ENCODE peak calls at places on chromosomes 12 and 14, in nine cellular contexts. V is foreskin fibroblast, U is heart left ventricle, P is nephron progenitor cell, S is cardiac fibroblast, Z is PC-3, G is spleen, H is GM10248, Q is GM06990. I is an unnamed sample.

GRCh38 chr12:124916370-124917134 is 2.1 kb upstream of the UBC start:
- DNase-seq in H (no peak), Q (no peak), G (peak), V (peak), Z (peak), U (peak), P (no peak), S (peak), I (no peak)

GRCh38 chr12:104605685-104606084 is 148.9 kb downstream of the CHST11 start:
- DNase-seq in Z (no peak), U (peak), H (no peak), S (peak), G (no peak), V (peak), Q (no peak), P (no peak), I (no peak)

GRCh38 chr12:91877022-91877421 is 268.6 kb downstream of the BTG1 start:
- DNase-seq in P (no peak), Z (no peak), G (peak), V (peak), U (peak), S (peak), Q (peak), H (peak), I (no peak)

GRCh38 chr12:122946690-122947271 is 19.5 kb downstream of the ABCB9 start:
- DNase-seq in P (no peak), S (peak), H (peak), U (peak), V (peak), Z (peak), G (peak), Q (peak), I (no peak)

GRCh38 chr14:66859063-66859671 is 330.1 kb upstream of the GARIN2 start:
- DNase-seq in H (no peak), U (no peak), P (no peak), S (no peak), Z (no peak), G (no peak), Q (no peak), V (no peak), I (no peak)

GRCh38 chr14:99185436-99186068 is 86.4 kb downstream of the BCL11B start:
- DNase-seq in Q (no peak), U (no peak), G (no peak), P (no peak), H (no peak), V (no peak), S (no peak), Z (no peak), I (no peak)

GRCh38 chr12:8033153-8034044 is 883 bp downstream of the FOXJ2 start:
- DNase-seq in S (peak), U (peak), P (peak), H (peak), Z (peak), V (peak), G (peak), Q (peak), I (peak)

GRCh38 chr14:49636866-49637265 is 1.8 kb upstream of the DNAAF2 start:
- DNase-seq in G (no peak), P (no peak), H (no peak), S (peak), V (no peak), U (no peak), Z (no peak), Q (no peak), I (no peak)

GRCh38 chr12:77914089-77914488 is 83.4 kb downstream of the NAV3 start:
- DNase-seq in P (no peak), G (no peak), Q (no peak), H (no peak), Z (no peak), U (no peak), V (peak), S (peak), I (no peak)

GRCh38 chr14:102945346-102946130 is 23.1 kb downstream of the AMN start:
- DNase-seq in V (peak), Z (no peak), Q (no peak), S (no peak), H (no peak), P (no peak), U (no peak), G (no peak), I (no peak)

GRCh38 chr12:57086951-57087688 is 1.8 kb upstream of the NAB2 start:
- DNase-seq in Q (peak), H (peak), Z (peak), S (peak), P (peak), U (peak), G (peak), V (peak), I (peak)

GRCh38 chr12:48602192-48602989 is 32.5 kb upstream of the LALBA start:
- DNase-seq in G (no peak), H (no peak), S (no peak), Z (no peak), P (no peak), U (no peak), V (peak), Q (no peak), I (no peak)

GRCh38 chr12:10205251-10205807 is 7.3 kb upstream of the GABARAPL1 start:
- DNase-seq in S (no peak), U (no peak), Z (peak), P (no peak), Q (no peak), H (no peak), V (no peak), G (no peak), I (no peak)

GRCh38 chr12:70733385-70733784 is 96.2 kb upstream of the PTPRB start:
- DNase-seq in P (peak), H (peak), Z (peak), Q (no peak), S (peak), V (peak), G (no peak), U (no peak), I (peak)

GRCh38 chr14:104433401-104434213 is 146.0 kb upstream of the C14orf180 start:
- DNase-seq in G (peak), V (no peak), H (no peak), S (no peak), U (no peak), Z (no peak), P (no peak), Q (no peak), I (no peak)

GRCh38 chr12:104718581-104718980 is 239.5 kb downstream of the SLC41A2 start:
- DNase-seq in G (no peak), V (peak), H (no peak), P (no peak), Q (no peak), U (no peak), S (peak), Z (no peak), I (no peak)

GRCh38 chr12:51441583-51441982 is 17.0 kb downstream of the SLC4A8 start:
- DNase-seq in V (peak), P (no peak), H (no peak), S (peak), Q (no peak), G (no peak), U (no peak), Z (no peak), I (no peak)

GRCh38 chr14:36221097-36221496 is 44.6 kb upstream of the PTCSC3 start:
- DNase-seq in Q (no peak), V (no peak), U (no peak), Z (no peak), G (no peak), H (no peak), P (no peak), S (no peak), I (no peak)

GRCh38 chr14:59190372-59190771 is 1.9 kb downstream of the DAAM1 start:
- DNase-seq in U (peak), Q (no peak), S (peak), Z (peak), H (peak), V (peak), P (peak), G (no peak), I (no peak)

GRCh38 chr14:50668008-50668851 is at the start of gene SAV1:
- DNase-seq in U (peak), S (peak), Z (peak), V (peak), H (peak), Q (peak), P (peak), G (peak), I (peak)

GRCh38 chr14:99055816-99056215 is 216.2 kb downstream of the BCL11B start:
- DNase-seq in P (no peak), H (no peak), U (no peak), Z (no peak), Q (no peak), G (no peak), S (no peak), V (no peak), I (no peak)

GRCh38 chr12:121992059-121992879 is 29.4 kb upstream of the BCL7A start:
- DNase-seq in G (no peak), Q (peak), U (no peak), H (peak), S (peak), V (peak), P (no peak), Z (peak), I (no peak)

GRCh38 chr12:9760699-9761406 is at the start of gene CD69:
- DNase-seq in S (no peak), Q (peak), G (peak), U (no peak), V (no peak), P (no peak), H (peak), Z (no peak), I (no peak)

GRCh38 chr14:24861083-24861630 is 188.8 kb downstream of the STXBP6 start:
- DNase-seq in V (peak), G (no peak), S (peak), Z (no peak), Q (no peak), U (no peak), H (no peak), P (no peak), I (no peak)

DNA sequence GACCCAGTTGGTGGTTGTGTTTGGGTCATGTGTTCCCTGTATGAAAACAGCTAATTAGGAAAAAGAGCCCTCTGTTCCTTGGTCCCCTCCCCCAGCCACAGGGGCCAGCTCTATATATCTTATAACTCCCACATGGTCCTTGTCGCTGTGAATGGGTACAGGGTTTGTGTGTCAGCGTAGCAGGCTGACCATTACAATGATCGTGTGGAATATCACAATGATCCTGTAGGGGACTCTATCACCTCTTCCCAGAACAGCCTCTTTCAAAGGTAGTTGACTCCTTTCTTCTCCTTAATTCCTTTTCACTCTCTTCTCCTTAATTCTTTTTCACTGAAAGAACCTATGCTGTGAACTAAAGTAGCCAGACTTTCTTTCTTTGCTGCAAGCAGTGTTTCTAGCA is 51.6 kb upstream of the RIC8B start:
- DNase-seq in Z (no peak), G (no peak), S (no peak), V (no peak), U (no peak), Q (no peak), H (no peak), P (no peak), I (no peak)
- TF ChIP-seq CTCF in Z (peak), G (no peak), S (no peak), V (no peak), U (no peak), Q (no peak), H (no peak), P (no peak), I (no peak)

DNA sequence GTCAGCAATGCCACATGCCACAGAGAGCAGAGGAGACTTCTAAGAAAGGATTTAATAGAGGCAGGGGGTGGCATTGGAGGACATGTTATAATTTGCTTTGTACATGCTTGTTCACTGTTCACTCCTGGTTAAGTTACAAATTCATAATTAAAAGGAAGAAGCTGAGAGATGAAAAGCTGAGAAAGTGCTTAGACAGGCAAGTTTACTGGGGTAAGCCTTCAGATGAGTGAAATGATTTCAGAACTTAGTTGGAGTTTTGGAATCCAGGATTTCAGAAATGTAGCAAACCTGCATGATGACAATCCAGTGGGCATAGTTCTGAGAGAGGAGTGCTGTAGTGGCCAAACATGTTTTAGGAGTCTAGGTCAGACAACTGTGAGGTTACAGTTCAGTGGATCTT is 67.3 kb upstream of the FBXO33 start:
- DNase-seq in Z (no peak), Q (no peak), S (no peak), V (no peak), H (no peak), G (no peak), U (no peak), P (no peak), I (no peak)
- TF ChIP-seq CTCF in Z (no peak), Q (no peak), S (no peak), V (no peak), H (no peak), G (no peak), U (no peak), P (no peak), I (no peak)

GRCh38 chr12:3341594-3341993 is 149.4 kb upstream of the PRMT8 start:
- DNase-seq in Q (no peak), S (no peak), G (peak), Z (no peak), H (no peak), V (no peak), U (peak), P (no peak), I (no peak)

GRCh38 chr12:3336606-3337311 is 154.2 kb upstream of the PRMT8 start:
- DNase-seq in Q (no peak), G (peak), P (no peak), U (peak), V (no peak), Z (peak), H (no peak), S (no peak), I (no peak)

GRCh38 chr12:3339221-3339620 is 151.8 kb upstream of the PRMT8 start:
- DNase-seq in U (no peak), P (no peak), Z (no peak), V (no peak), G (no peak), Q (no peak), H (no peak), S (no peak), I (no peak)

GRCh38 chr12:3337944-3338343 is 153.1 kb upstream of the PRMT8 start:
- DNase-seq in Z (no peak), Q (no peak), V (no peak), S (no peak), G (no peak), P (no peak), H (no peak), U (no peak), I (no peak)

DNA sequence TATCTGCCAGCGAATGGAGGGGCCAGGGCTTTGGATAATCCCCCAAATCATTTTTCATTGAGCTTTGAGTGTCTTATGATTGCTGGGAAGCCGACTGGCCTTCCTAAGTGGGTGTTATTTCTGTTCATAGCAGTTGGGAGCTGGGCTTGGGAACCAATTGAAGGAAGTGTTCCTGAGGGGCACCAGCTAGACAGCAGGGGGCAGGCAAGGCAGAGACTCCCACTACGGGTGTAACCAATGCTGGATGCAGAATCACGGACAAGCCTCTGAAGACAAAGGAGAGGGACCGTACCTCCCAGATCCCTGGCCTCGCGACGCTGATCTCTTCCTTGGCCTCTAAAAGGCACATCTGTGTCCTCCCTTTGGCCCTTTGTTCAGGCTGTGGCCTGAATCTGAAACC is 149.0 kb upstream of the PRMT8 start:
- DNase-seq in V (peak), H (no peak), S (peak), Q (no peak), P (peak), G (peak), U (peak), Z (peak), I (peak)
- TF ChIP-seq CTCF in V (peak), H (no peak), S (peak), Q (peak), P (peak), G (no peak), U (peak), Z (peak), I (peak)

DNA sequence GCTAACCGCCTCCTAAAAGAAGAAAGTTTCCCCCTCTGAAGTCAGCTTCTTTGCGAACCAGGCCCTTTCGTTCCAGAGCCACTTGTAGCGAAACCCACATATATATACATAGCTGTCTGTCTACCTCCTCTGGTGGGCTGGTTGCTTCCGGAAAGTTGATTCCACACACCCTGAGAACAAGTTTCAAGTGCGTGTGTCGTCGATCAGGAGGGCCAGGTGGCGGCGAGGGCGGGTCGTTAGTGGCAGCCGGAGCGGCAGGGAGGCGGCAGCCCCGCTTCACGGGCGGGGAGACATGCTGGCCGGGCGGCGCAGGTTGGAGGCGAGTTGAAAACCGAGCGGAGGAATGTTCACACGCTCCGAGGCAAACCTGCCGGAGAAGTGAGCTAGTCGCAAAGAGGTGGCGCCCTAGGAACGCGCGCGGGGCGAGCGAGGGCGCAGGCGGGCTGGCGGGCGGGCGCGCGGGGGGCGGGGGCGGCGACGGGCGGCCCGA is 2.6 kb downstream of the PTHLH start:
- DNase-seq in S (peak), G (peak), H (peak), Q (peak), U (peak), V (peak), Z (peak), P (peak), I (peak)
- TF ChIP-seq CTCF in S (no peak), G (no peak), H (peak), Q (peak), U (peak), V (no peak), Z (no peak), P (no peak), I (no peak)

GRCh38 chr14:61472801-61473376 is 151.5 kb downstream of the PRKCH start:
- DNase-seq in U (no peak), H (no peak), Z (no peak), S (peak), G (peak), Q (peak), V (peak), P (no peak), I (no peak)
- TF ChIP-seq CTCF in U (no peak), H (no peak), Z (no peak), S (no peak), G (no peak), Q (no peak), V (no peak), P (no peak), I (no peak)

I was measured in endothelial cell.